ENCODE peak calls at places on chromosomes 13 and 19, in four cellular contexts. R, X, N and T are unnamed samples.

GRCh38 chr13:101942038-101942437 is 459.8 kb downstream of the FGF14 start:
- DNase-seq in R (peak), X (no peak), N (peak), T (no peak)

GRCh38 chr13:25253702-25254101 is 33.6 kb downstream of the MTMR6 start:
- DNase-seq in R (no peak), X (no peak), N (no peak), T (no peak)

GRCh38 chr13:98944336-98944735 is 33.5 kb downstream of the DOCK9 start:
- DNase-seq in R (no peak), X (no peak), N (no peak), T (no peak)

GRCh38 chr13:27631665-27632064 is 10.0 kb downstream of the POLR1D start:
- DNase-seq in R (no peak), X (no peak), N (no peak), T (no peak)

GRCh38 chr13:23983671-23984070 is 86.4 kb upstream of the C1QTNF9B start:
- DNase-seq in R (no peak), X (no peak), N (no peak), T (no peak)

GRCh38 chr13:40776681-40777165 is 5.7 kb upstream of the MRPS31 start:
- DNase-seq in R (no peak), X (no peak), N (no peak), T (no peak)

GRCh38 chr19:18063463-18063862 is 23.3 kb downstream of the IL12RB1 start:
- DNase-seq in R (no peak), X (no peak), N (no peak), T (no peak)

GRCh38 chr19:7552781-7553180 is 17.3 kb downstream of the PNPLA6 start:
- DNase-seq in R (no peak), X (no peak), N (no peak), T (no peak)

GRCh38 chr13:46521921-46522691 is 30.9 kb upstream of the LRCH1 start:
- DNase-seq in R (no peak), X (no peak), N (no peak), T (no peak)

GRCh38 chr19:2261438-2262172 is 5.4 kb upstream of the JSRP1 start:
- DNase-seq in R (peak), X (no peak), N (no peak), T (no peak)

GRCh38 chr19:44571830-44572661 is 41.3 kb upstream of the IGSF23 start:
- DNase-seq in R (no peak), X (no peak), N (no peak), T (no peak)

GRCh38 chr13:91493442-91493841 is 95.0 kb downstream of the GPC5 start:
- DNase-seq in R (no peak), X (no peak), N (no peak), T (no peak)

GRCh38 chr13:64206430-64207225 is 2791.0 kb upstream of the PCDH20 start:
- DNase-seq in R (no peak), X (no peak), N (no peak), T (peak)

GRCh38 chr13:37479901-37480300 is 118.7 kb downstream of the POSTN start:
- DNase-seq in R (no peak), X (no peak), N (no peak), T (no peak)

GRCh38 chr13:25224151-25224550 is 52.1 kb upstream of the AMER2 start:
- DNase-seq in R (no peak), X (no peak), N (no peak), T (no peak)

GRCh38 chr13:60765700-60766411 is 368.8 kb downstream of the TDRD3 start:
- DNase-seq in R (no peak), X (no peak), N (no peak), T (no peak)

GRCh38 chr19:35027851-35028599 is 2.2 kb upstream of the SCN1B start:
- DNase-seq in R (no peak), X (no peak), N (no peak), T (no peak)

GRCh38 chr19:8578642-8579265 is 1.5 kb upstream of the MYO1F start:
- DNase-seq in R (peak), X (peak), N (peak), T (no peak)

GRCh38 chr13:70394149-70394548 is 285.9 kb upstream of the KLHL1 start:
- DNase-seq in R (no peak), X (no peak), N (no peak), T (no peak)

GRCh38 chr19:4597975-4598671 is 38.6 kb upstream of the SEMA6B start:
- DNase-seq in R (peak), X (peak), N (peak), T (no peak)

GRCh38 chr19:27745978-27746542 is 1466.9 kb downstream of the UQCRFS1 start:
- DNase-seq in R (no peak), X (no peak), N (no peak), T (no peak)

GRCh38 chr13:27252467-27252866 is 1.1 kb downstream of the RPL21 start:
- DNase-seq in R (no peak), X (no peak), N (no peak), T (no peak)

GRCh38 chr19:16315825-16316505 is 8.7 kb upstream of the KLF2 start:
- DNase-seq in R (no peak), X (no peak), N (peak), T (no peak)

GRCh38 chr19:40641306-40641705 is 40.1 kb downstream of the LTBP4 start:
- DNase-seq in R (no peak), X (no peak), N (no peak), T (no peak)

GRCh38 chr19:21586341-21587116 is 81.1 kb downstream of the ZNF429 start:
- DNase-seq in R (no peak), X (peak), N (no peak), T (no peak)

GRCh38 chr19:14072535-14073231 is at the start of gene MISP3:
- DNase-seq in R (no peak), X (peak), N (peak), T (no peak)

GRCh38 chr19:15631817-15632216 is 8.9 kb upstream of the CYP4F3 start:
- DNase-seq in R (peak), X (no peak), N (peak), T (no peak)

GRCh38 chr13:94860981-94861407 is 148.6 kb upstream of the SOX21 start:
- DNase-seq in R (no peak), X (no peak), N (no peak), T (no peak)

GRCh38 chr13:93225610-93226009 is 997 bp upstream of the GPC6 start:
- DNase-seq in R (no peak), X (no peak), N (no peak), T (no peak)

GRCh38 chr19:55423225-55423967 is 15.8 kb upstream of the UBE2S start:
- DNase-seq in R (no peak), X (no peak), N (no peak), T (no peak)

GRCh38 chr19:14394167-14394566 is 12.9 kb downstream of the ADGRE5 start:
- DNase-seq in R (no peak), X (no peak), N (no peak), T (no peak)

DNA sequence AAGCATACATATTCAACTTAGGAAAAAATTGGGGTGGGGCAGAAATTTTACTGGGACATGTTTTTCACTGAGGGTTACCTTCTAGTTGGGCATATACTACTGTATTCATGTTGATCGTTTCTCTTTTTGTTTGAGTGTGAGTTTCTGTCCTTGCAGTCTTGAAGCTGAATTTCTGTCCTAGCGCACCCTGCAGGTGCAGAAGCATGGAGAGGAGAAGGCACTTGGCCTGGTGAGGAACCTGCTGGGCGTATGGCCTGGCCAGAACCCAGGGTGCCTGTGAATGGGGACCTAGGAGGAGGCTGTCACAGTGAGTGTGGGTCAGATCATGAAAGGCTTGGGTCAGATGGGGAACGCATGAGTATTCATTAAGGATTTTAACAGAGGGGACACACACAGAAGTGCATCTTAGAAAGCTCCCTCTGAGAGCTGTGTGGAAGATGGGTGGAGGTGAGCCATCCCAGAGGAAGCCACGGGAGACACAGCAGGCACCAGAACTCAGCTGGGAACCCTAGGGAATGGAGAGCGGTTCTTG is 36.8 kb downstream of the SERP2 start:
- DNase-seq in R (no peak), X (no peak), N (no peak), T (no peak)
- TF ChIP-seq CTCF in R (no peak), X (no peak), N (no peak), T (no peak)

DNA sequence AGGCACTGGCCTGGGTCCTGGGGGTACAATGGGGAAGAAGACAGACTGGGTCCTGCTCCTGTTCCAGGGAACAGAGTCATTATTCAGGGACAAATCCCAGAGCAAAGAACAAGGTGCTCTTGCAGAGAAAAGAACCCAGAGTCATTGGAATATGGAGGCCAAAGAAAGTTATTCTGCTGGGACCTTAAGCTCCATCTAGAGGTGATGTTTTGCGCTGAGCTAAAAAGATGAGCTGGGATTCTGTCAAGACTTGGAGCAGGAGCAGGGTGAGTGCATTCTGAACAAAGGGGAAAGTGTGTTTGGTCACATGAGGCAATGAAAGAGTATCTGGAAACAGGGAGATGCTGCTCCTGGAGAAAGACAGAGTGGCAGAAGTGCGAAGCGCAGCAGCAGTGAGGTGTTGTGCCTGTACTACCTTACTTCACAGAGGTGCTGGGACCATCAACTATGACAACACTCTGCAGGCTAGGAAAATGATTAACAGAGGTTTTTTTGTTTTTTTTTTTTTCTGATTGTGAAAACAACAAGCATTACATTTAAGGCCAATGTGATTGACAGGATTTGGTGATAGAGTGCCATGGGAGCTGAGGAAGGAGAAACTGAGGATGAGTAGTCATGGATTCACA is 95.3 kb upstream of the TNFSF11 start:
- DNase-seq in R (no peak), X (no peak), N (no peak), T (no peak)
- TF ChIP-seq CTCF in R (no peak), X (no peak), N (no peak), T (peak)

GRCh38 chr19:58519087-58519354 is 589 bp downstream of the ZBTB45 start:
- DNase-seq in R (peak), X (peak), N (peak), T (no peak)
- TF ChIP-seq CTCF in R (no peak), X (peak), N (no peak), T (no peak)

GRCh38 chr13:50531917-50532899 is 311.3 kb downstream of the DLEU7 start:
- DNase-seq in R (no peak), X (no peak), N (no peak), T (no peak)
- TF ChIP-seq CTCF in R (no peak), X (peak), N (peak), T (peak)

GRCh38 chr19:49127674-49128544 is 8.6 kb downstream of the PPFIA3 start:
- DNase-seq in R (peak), X (peak), N (peak), T (no peak)
- TF ChIP-seq CTCF in R (no peak), X (no peak), N (no peak), T (peak)

GRCh38 chr19:11378319-11379189 is 4.1 kb downstream of the SWSAP1 start:
- DNase-seq in R (peak), X (peak), N (peak), T (no peak)
- TF ChIP-seq CTCF in R (peak), X (peak), N (peak), T (peak)

GRCh38 chr19:45717131-45717982 is 13.3 kb downstream of the FBXO46 start:
- DNase-seq in R (peak), X (peak), N (peak), T (peak)
- TF ChIP-seq CTCF in R (no peak), X (no peak), N (peak), T (peak)